ENCODE peak calls at places on chromosomes 4 and X, in seven cellular contexts. K is upper lobe of right lung; J is esophagus squamous epithelium; A is hepatocyte; Q is heart right ventricle; P is CD8-positive, alpha-beta T cell; V is GM12865. O is an unnamed sample.

GRCh38 chrX:97402333-97402732 is 518.6 kb downstream of the RPA4 start:
- DNase-seq in V (no peak), K (no peak), J (no peak), Q (no peak), P (no peak), A (no peak), O (no peak)

GRCh38 chrX:14927391-14927790 is 54.2 kb downstream of the MOSPD2 start:
- DNase-seq in A (peak; percentile 7), P (no peak), J (no peak), V (no peak), Q (no peak), K (no peak), O (peak; percentile 12)

GRCh38 chrX:151912780-151913179 is at the start of gene MAGEA4:
- DNase-seq in K (no peak), A (no peak), P (no peak), V (no peak), Q (no peak), J (no peak), O (no peak)

GRCh38 chr4:110309686-110310085 is 111.3 kb upstream of the ELOVL6 start:
- DNase-seq in V (no peak), P (no peak), K (no peak), J (no peak), Q (no peak), A (peak; percentile 41), O (peak; percentile 84)

GRCh38 chr4:36786519-36786918 is 458.0 kb upstream of the NWD2 start:
- DNase-seq in V (no peak), K (no peak), J (no peak), A (no peak), Q (no peak), P (no peak), O (no peak)

GRCh38 chr4:24514808-24515207 is 69.5 kb downstream of the DHX15 start:
- DNase-seq in J (no peak), Q (no peak), V (no peak), P (no peak), A (no peak), K (no peak), O (no peak)

GRCh38 chr4:139651282-139652194 is 14.1 kb upstream of the MGST2 start:
- DNase-seq in Q (peak; percentile 86), P (peak; percentile 68), J (no peak), A (peak; percentile 89), K (peak; percentile 75), V (peak; percentile 76), O (peak; percentile 74)

GRCh38 chr4:185792384-185793146 is 19.4 kb downstream of the SORBS2 start:
- DNase-seq in P (no peak), K (no peak), V (no peak), A (peak; percentile 18), J (no peak), Q (peak; percentile 29), O (peak; percentile 97)

GRCh38 chr4:89242864-89243740 is 64.5 kb downstream of the GPRIN3 start:
- DNase-seq in A (no peak), K (no peak), J (no peak), V (no peak), Q (no peak), P (no peak), O (no peak)

GRCh38 chrX:24619647-24620046 is 27.5 kb downstream of the PCYT1B start:
- DNase-seq in A (peak; percentile 65), P (no peak), J (no peak), V (peak; percentile 7), Q (peak; percentile 10), K (no peak), O (peak; percentile 55)

GRCh38 chrX:71619193-71619592 is 882 bp upstream of the CXCR3 start:
- DNase-seq in P (no peak), K (no peak), J (no peak), Q (no peak), A (no peak), V (peak; percentile 67), O (no peak)

GRCh38 chr4:140448162-140448561 is 20.7 kb upstream of the CLGN start:
- DNase-seq in J (no peak), V (no peak), P (no peak), A (no peak), K (no peak), Q (no peak), O (no peak)

GRCh38 chr4:118281611-118282442 is 71.0 kb downstream of the PRSS12 start:
- DNase-seq in A (peak; percentile 18), Q (no peak), P (no peak), J (no peak), V (peak; percentile 46), K (no peak), O (peak; percentile 63)

GRCh38 chr4:20126906-20127305 is 124.8 kb upstream of the SLIT2 start:
- DNase-seq in P (no peak), V (no peak), A (no peak), J (no peak), K (no peak), Q (no peak), O (no peak)

GRCh38 chr4:66899422-66900065 is 645.8 kb downstream of the CENPC start:
- DNase-seq in P (no peak), Q (no peak), V (no peak), K (no peak), J (no peak), A (no peak), O (no peak)

GRCh38 chr4:111268769-111269414 is 646.0 kb upstream of the PITX2 start:
- DNase-seq in J (no peak), V (peak; percentile 52), Q (no peak), P (no peak), A (no peak), K (no peak), O (peak; percentile 56)

GRCh38 chr4:47729086-47729763 is 108.6 kb downstream of the CORIN start:
- DNase-seq in Q (no peak), J (no peak), P (no peak), V (no peak), A (no peak), K (no peak), O (no peak)

GRCh38 chr4:69881173-69881773 is 21.3 kb upstream of the SULT1E1 start:
- DNase-seq in V (peak; percentile 53), K (no peak), Q (peak; percentile 3), J (no peak), A (peak; percentile 71), P (peak; percentile 13), O (no peak)

GRCh38 chr4:40721730-40722171 is 28.0 kb upstream of the NSUN7 start:
- DNase-seq in K (no peak), Q (no peak), V (peak; percentile 44), A (peak; percentile 36), J (no peak), P (no peak), O (no peak)

GRCh38 chrX:131812847-131813825 is 210.0 kb upstream of the STK26 start:
- DNase-seq in V (peak; percentile 62), P (peak; percentile 67), A (no peak), J (peak; percentile 26), K (no peak), Q (peak; percentile 53), O (peak; percentile 57)

GRCh38 chrX:131821945-131822622 is 201.0 kb upstream of the STK26 start:
- DNase-seq in P (no peak), Q (peak; percentile 12), K (no peak), A (no peak), V (peak; percentile 24), J (peak; percentile 8), O (peak; percentile 74)

GRCh38 chrX:131818297-131818936 is 204.7 kb upstream of the STK26 start:
- DNase-seq in J (no peak), K (no peak), Q (no peak), P (no peak), A (no peak), V (no peak), O (no peak)

GRCh38 chrX:131816551-131817136 is 206.5 kb upstream of the STK26 start:
- DNase-seq in Q (peak; percentile 81), A (no peak), J (peak; percentile 14), K (no peak), P (peak; percentile 54), V (peak; percentile 35), O (peak; percentile 66)
- TF ChIP-seq CTCF in Q (peak; percentile 53), A (no peak), J (no peak), K (peak; percentile 34), P (peak; percentile 20), V (no peak), O (peak; percentile 28)

GRCh38 chrX:153582896-153583295 is 16.0 kb downstream of the CCNQ start:
- DNase-seq in V (peak; percentile 80), K (no peak), J (no peak), P (peak; percentile 63), A (peak; percentile 46), Q (no peak), O (no peak)
- H3K4me3 ChIP-seq in V (no peak overlapping the region), K (no peak overlapping the region), J (no peak overlapping the region), P (no peak overlapping the region), A (no peak overlapping the region), Q (no peak overlapping the region), O (no peak overlapping the region)

DNA sequence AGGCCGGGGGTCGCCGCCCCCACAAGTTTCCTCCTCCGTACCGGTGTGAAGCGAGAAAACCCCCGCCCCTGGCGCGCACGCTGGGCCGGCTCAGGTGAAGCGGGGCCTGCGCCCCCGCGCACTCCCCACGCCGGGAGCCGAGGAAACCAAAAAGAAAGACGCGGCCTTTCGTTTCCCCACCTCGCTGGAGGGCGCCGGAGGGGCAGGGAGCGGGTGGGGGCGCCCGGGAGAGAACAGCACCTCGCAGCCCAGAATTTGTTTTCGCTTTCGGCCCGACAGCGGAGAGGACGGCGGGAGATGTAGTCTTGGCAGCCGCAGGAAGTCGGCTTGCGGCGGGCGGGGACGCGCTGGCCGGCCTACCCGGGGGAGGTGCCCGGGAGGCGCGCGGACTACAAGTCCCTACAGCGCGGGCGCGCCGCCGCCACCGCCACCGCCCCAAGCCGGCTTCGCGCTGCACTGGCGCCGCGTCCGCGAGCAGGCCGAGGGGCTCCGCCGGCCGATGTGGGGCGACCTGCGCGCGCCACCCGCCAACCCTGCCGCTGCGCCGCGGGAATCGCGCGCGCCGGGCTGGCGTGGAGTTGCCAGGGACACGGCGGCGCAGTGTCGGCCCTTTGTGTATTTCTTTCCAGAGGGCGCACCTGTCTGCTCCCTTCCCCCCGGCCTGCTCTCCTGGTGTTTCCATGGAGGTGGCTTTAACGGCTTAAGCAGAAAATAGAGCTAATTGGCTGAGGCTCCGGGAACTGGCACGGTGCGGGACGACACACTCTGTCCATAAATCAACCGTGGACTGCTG is at the start of gene OTUD4:
- DNase-seq in J (peak; percentile 79), V (peak; percentile 99), Q (peak; percentile 94), P (peak; percentile 93), K (peak; percentile 98), A (peak; percentile 98), O (peak; percentile 87)
- TF ChIP-seq CTCF in J (no peak), V (peak; percentile 29), Q (peak; percentile 27), P (no peak), K (peak; percentile 30), A (peak; percentile 24), O (peak; percentile 10)

DNA sequence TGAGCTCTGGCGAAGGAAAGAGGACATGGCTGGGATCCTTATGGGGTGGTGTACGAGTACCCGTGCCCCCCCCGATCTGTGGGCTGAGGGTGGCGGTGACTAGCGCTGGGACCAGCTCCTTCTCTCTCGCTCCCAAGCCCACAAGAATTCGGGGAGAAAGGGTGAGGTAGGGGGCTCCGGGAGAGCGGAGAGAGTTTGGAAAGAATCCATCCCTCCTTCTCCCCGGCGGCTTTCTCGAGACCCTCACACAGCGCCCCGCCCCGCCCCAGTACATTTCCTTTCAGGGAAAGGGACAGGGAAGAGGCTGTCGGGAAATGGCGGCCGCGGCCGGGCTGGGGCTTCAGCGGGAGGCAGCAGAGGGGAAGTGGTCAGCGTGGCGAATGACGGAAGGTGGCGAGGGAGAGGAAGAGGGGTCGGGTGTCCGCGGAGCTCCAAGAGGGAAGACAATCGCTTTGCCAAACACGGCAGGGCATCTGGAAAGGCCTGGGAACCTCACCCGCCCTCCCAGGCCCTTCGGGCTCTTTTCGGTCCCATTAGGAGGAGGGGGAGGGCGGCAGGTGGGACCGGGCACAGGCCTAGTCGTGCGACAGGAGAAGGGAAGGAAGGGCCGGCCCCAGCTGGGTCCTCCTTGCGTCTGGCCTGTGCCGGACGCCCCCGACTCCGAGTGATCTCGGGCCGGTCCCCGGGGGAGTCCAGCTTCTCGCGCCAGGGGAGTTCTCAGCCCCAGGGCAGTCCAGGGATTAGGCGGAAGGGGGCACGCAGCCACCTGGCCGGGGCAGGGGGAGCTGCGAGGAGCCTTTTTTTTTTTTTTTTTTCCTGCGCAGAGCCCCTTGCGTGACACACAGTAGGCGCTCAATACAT is 10.2 kb downstream of the HNRNPH2 start:
- DNase-seq in Q (peak; percentile 74), J (no peak), P (peak; percentile 43), K (peak; percentile 87), A (peak; percentile 54), V (peak; percentile 60), O (no peak)
- H3K4me3 ChIP-seq in Q (peak overlapping the region; percentile 76), J (peak overlapping the region; percentile 65), P (peak overlapping the region; percentile 62), K (peak overlapping the region; percentile 61), A (peak overlapping the region; percentile 30), V (peak overlapping the region; percentile 61), O (peak overlapping the region; percentile 33)